ENCODE peak calls at places on chromosome 22, in five cellular contexts. Z is stomach, L is A549, X is ovary, G is tibial nerve. K is an unnamed sample. For H3K4me1, the result is how much of the 10 kb centered on the place peaks cover.

GRCh38 chr22:31497148-31497938 is 1.0 kb downstream of the SFI1 start:
- DNase-seq in X (no peak), Z (no peak), L (no peak), G (no peak), K (no peak)

GRCh38 chr22:49163258-49163959 is 664.3 kb downstream of the BRD1 start:
- DNase-seq in X (no peak), Z (no peak), G (no peak), L (no peak), K (no peak)

GRCh38 chr22:19172213-19173046 is 6.1 kb downstream of the SLC25A1 start:
- DNase-seq in Z (no peak), G (no peak), X (no peak), L (no peak), K (peak)

GRCh38 chr22:31228425-31228824 is 16.3 kb downstream of the LIMK2 start:
- DNase-seq in Z (no peak), L (no peak), G (no peak), X (no peak), K (no peak)

GRCh38 chr22:21951931-21952465 is 650 bp downstream of the PPM1F start:
- DNase-seq in Z (peak), X (peak), L (no peak), G (no peak), K (no peak)

GRCh38 chr22:31486951-31487350 is 2.7 kb downstream of the EIF4ENIF1 start:
- DNase-seq in Z (no peak), G (no peak), L (no peak), X (no peak), K (no peak)

GRCh38 chr22:21929253-21929652 is 23.4 kb downstream of the PPM1F start:
- DNase-seq in Z (no peak), X (no peak), L (no peak), G (no peak), K (no peak)

GRCh38 chr22:31692186-31692886 is 30.3 kb upstream of the PISD start:
- DNase-seq in Z (no peak), X (no peak), G (no peak), L (no peak), K (no peak)

GRCh38 chr22:46908641-46909107 is 146.2 kb downstream of the TBC1D22A start:
- DNase-seq in G (no peak), L (no peak), X (no peak), Z (no peak), K (no peak)

GRCh38 chr22:21778705-21779363 is 43.2 kb upstream of the YPEL1 start:
- DNase-seq in L (no peak), Z (peak), G (no peak), X (no peak), K (no peak)

GRCh38 chr22:20463324-20464095 is 25.9 kb upstream of the SCARF2 start:
- DNase-seq in G (no peak), X (no peak), Z (no peak), L (no peak), K (no peak)

GRCh38 chr22:25492950-25493790 is 71.3 kb upstream of the GRK3 start:
- DNase-seq in L (no peak), X (no peak), G (no peak), Z (no peak), K (no peak)

GRCh38 chr22:37557321-37558001 is 2.8 kb upstream of the CDC42EP1 start:
- DNase-seq in L (peak), G (no peak), Z (no peak), X (no peak), K (no peak)

GRCh38 chr22:19644314-19645223 is 69.7 kb upstream of the SEPTIN5 start:
- DNase-seq in Z (no peak), L (no peak), X (no peak), G (no peak), K (peak)

GRCh38 chr22:21972293-21972779 is 10.3 kb downstream of the TOP3B start:
- DNase-seq in X (no peak), Z (no peak), G (no peak), L (peak), K (no peak)

GRCh38 chr22:27168681-27169080 is 511.3 kb downstream of the MIAT start:
- DNase-seq in Z (no peak), G (no peak), X (no peak), L (no peak), K (no peak)

GRCh38 chr22:35462558-35463230 is 62.8 kb downstream of the MCM5 start:
- DNase-seq in G (no peak), X (no peak), L (no peak), Z (no peak), K (no peak)

GRCh38 chr22:37300551-37301017 is 18.3 kb downstream of the CYTH4 start:
- DNase-seq in X (no peak), Z (no peak), G (no peak), L (no peak), K (no peak)

GRCh38 chr22:26159886-26160285 is 9.4 kb upstream of the SEZ6L start:
- DNase-seq in L (no peak), Z (no peak), X (no peak), G (no peak), K (no peak)

GRCh38 chr22:48188211-48188845 is 1425.9 kb downstream of the TBC1D22A start:
- DNase-seq in L (peak), Z (no peak), G (no peak), X (no peak), K (no peak)

GRCh38 chr22:21650823-21651520 is 8.9 kb downstream of the SDF2L1 start:
- DNase-seq in Z (no peak), X (no peak), G (no peak), L (no peak), K (no peak)

GRCh38 chr22:36900880-36901279 is 12.5 kb upstream of the CSF2RB start:
- DNase-seq in Z (no peak), L (no peak), X (no peak), G (no peak), K (no peak)

GRCh38 chr22:19565921-19566598 is 41.9 kb upstream of the CLDN5 start:
- DNase-seq in G (no peak), Z (no peak), L (no peak), X (no peak), K (peak)

GRCh38 chr22:35631597-35631996 is 14.5 kb upstream of the MB start:
- DNase-seq in L (peak), Z (peak), G (no peak), X (peak), K (no peak)

GRCh38 chr22:18045794-18046193 is 21.4 kb upstream of the MICAL3 start:
- DNase-seq in L (no peak), X (no peak), G (no peak), Z (no peak), K (no peak)

GRCh38 chr22:17047656-17048055 is 37.1 kb upstream of the IL17RA start:
- DNase-seq in Z (no peak), G (no peak), L (no peak), X (no peak), K (no peak)

GRCh38 chr22:30416403-30416802 is 9.2 kb upstream of the MTFP1 start:
- DNase-seq in Z (no peak), L (peak), X (no peak), G (no peak), K (no peak)

GRCh38 chr22:33438273-33438672 is 380.1 kb upstream of the SYN3 start:
- DNase-seq in X (no peak), L (peak), G (no peak), Z (no peak), K (no peak)

GRCh38 chr22:37639070-37639760 is at the start of gene SH3BP1:
- DNase-seq in L (no peak), Z (peak), G (no peak), X (peak), K (no peak)

GRCh38 chr22:44669725-44670027 is 32.3 kb upstream of the PRR5 start:
- DNase-seq in X (no peak), Z (no peak), L (peak), G (no peak), K (no peak)

GRCh38 chr22:44668886-44669724 is 32.9 kb upstream of the PRR5 start:
- DNase-seq in Z (no peak), G (no peak), L (no peak), X (peak), K (no peak)

GRCh38 chr22:44667829-44668189 is 34.2 kb upstream of the PRR5 start:
- DNase-seq in L (no peak), G (no peak), Z (no peak), X (peak), K (no peak)

GRCh38 chr22:44667276-44667675 is 34.7 kb upstream of the PRR5 start:
- DNase-seq in L (no peak), G (no peak), Z (no peak), X (peak), K (peak)

GRCh38 chr22:44668190-44668885 is 33.7 kb upstream of the PRR5 start:
- DNase-seq in X (peak), L (no peak), G (no peak), Z (no peak), K (peak)
- TF ChIP-seq CTCF in X (no peak), L (peak), G (no peak), Z (no peak), K (no peak)

GRCh38 chr22:28349114-28349513 is 330.5 kb downstream of the TTC28 start:
- DNase-seq in G (no peak), L (no peak), Z (no peak), X (no peak), K (no peak)
- TF ChIP-seq EP300 in G (no peak), L (no peak), Z (no peak), X (no peak), K (no peak)

DNA sequence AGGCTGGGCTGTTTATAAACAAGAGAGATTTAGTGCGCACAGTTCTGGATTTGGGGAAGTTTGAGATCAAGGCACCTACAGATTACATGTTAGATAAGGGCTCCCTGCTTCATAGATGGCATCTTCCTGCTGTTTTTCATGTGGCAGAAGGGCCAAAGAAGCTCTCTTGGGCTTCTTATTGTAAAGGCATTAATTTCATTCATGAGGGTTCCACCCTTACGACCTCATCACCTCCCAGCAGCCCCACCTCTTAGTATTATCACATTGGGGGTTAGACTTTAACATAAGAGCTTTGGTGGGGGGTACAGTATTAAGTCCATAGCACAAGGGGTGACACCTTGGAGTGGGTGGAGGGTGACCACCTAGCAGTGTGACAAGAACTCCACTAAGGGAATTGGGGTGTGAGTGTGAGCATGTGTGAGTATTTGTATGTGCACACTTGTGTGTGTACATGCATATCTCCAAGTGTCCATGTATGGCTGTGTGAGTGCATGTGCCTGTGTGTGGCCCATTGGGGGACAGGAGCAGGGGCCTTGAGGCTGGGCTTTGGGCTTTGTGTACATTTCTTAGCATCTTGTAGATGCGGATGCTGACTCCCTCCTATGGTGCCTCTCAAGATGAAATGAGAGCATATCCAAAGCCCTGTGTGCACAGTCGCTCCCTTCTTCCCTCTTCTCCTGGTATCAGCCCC is 42.7 kb downstream of the BCR start:
- DNase-seq in G (no peak), X (no peak), L (no peak), Z (no peak), K (no peak)
- H3K4me1 ChIP-seq in G (under half), X (under half), L (half or more), Z (half or more), K (half or more)

GRCh38 chr22:24325105-24325757 is 54.6 kb downstream of the SPECC1L start:
- DNase-seq in Z (no peak), X (no peak), G (no peak), L (peak), K (no peak)
- TF ChIP-seq CTCF in Z (peak), X (peak), G (peak), L (peak), K (peak)

DNA sequence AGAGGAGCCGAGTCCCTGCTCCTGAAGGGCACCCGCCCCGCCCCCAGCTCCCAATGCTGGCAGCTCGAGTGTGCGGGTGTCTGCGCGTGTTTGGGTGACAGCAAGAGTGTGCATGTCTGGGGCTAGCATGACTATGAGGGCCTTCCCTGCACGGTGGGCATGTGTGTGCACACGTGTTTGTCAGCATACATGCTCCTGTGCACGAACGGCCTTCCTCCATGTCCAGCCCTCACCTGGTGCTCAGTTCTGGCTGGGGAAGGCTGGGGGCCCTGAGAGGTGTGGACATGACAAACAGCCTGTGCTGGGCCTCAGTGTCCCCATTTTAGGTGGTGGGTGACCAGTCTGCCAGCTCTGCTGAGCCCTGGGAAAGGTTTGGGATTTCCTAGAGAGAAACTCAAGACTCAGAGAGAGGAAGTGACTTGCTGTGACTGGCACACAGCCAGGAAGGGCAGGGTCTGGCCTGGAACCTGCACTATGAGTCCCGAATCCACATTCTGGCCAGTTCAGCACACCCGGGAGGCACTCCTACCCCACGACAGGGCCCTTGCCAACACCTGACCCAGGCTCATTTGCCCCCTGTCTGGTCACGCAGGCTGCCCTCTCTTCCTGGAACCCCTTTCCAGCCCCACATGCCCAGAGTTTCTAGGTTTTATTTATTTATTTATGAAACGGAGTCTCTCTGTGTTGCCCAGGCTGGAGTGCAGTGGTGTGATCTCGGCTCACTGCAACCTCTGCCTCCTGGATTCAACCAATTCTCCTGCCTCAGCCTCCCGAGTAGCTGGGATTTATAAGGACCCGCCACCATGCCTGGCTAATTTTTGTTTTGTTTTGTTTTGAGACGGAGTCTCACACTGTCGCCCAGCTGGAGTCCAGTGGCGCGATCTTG is 3.3 kb upstream of the SHISA8 start:
- DNase-seq in G (no peak), X (no peak), L (peak), Z (peak), K (no peak)
- TF ChIP-seq EP300 in G (no peak), X (no peak), L (no peak), Z (no peak), K (no peak)

GRCh38 chr22:40209945-40210485 is 32.3 kb downstream of the TNRC6B start:
- DNase-seq in X (no peak), Z (no peak), G (no peak), L (no peak), K (no peak)

GRCh38 chr22:40212126-40212525 is 34.4 kb downstream of the TNRC6B start:
- DNase-seq in Z (no peak), G (no peak), X (no peak), L (no peak), K (peak)

GRCh38 chr22:40211481-40212052 is 33.8 kb downstream of the TNRC6B start:
- DNase-seq in X (no peak), L (no peak), Z (no peak), G (no peak), K (no peak)

GRCh38 chr22:40213478-40213877 is 35.8 kb downstream of the TNRC6B start:
- DNase-seq in X (no peak), Z (no peak), G (no peak), L (no peak), K (peak)

GRCh38 chr22:40210814-40211213 is 33.1 kb downstream of the TNRC6B start:
- DNase-seq in X (no peak), G (no peak), Z (no peak), L (no peak), K (no peak)
- H3K4me1 ChIP-seq in X (under half), G (under half), Z (half or more), L (under half), K (half or more)

K was measured in suprapubic skin.